ENCODE peak calls at places on chromosomes 16 and 17, in five cellular contexts. W is activated naive CD4-positive, alpha-beta T cell treated with Interleukin-2 at 50 U/mL for 16 hours; Y is stimulated activated naive CD8-positive, alpha-beta T cell treated with anti-CD3 and anti-CD28 coated beads, Interleukin-15, Interleukin-2, amounts not matched to agents 100 U/mL and 50 U/mL, for 24 hours; K is activated CD4-positive, CD25-positive, alpha-beta regulatory T cell treated with anti-CD3 and anti-CD28 coated beads, Interleukin-2, amount 50 U/mL, for 72 hours; Z is AG04449. E is an unnamed sample.

GRCh38 chr17:64125937-64126336 is 4.0 kb downstream of the ERN1 start:
- DNase-seq in K (no peak), W (no peak), Y (no peak), Z (no peak), E (no peak)

GRCh38 chr16:72990003-72990521 is 57.9 kb downstream of the ZFHX3 start:
- DNase-seq in Z (no peak), K (no peak), Y (no peak), W (no peak), E (no peak)

GRCh38 chr17:78972507-78973105 is 7.1 kb downstream of the LGALS3BP start:
- DNase-seq in Y (no peak), W (no peak), Z (no peak), K (no peak), E (no peak)

GRCh38 chr17:66715076-66715675 is 119.7 kb upstream of the CACNG5 start:
- DNase-seq in Z (no peak), Y (no peak), K (no peak), W (no peak), E (no peak)

GRCh38 chr16:59252317-59252716 is 518.2 kb upstream of the GOT2 start:
- DNase-seq in W (no peak), Y (no peak), K (no peak), Z (no peak), E (no peak)

GRCh38 chr16:85312174-85312573 is 199.9 kb upstream of the CIBAR2 start:
- DNase-seq in Y (no peak), Z (no peak), K (no peak), W (no peak), E (no peak)

GRCh38 chr17:55601874-55602364 is 90.7 kb upstream of the SMIM36 start:
- DNase-seq in K (no peak), W (no peak), Y (peak), Z (no peak), E (peak)

GRCh38 chr16:74991593-74992403 is 6.9 kb upstream of the WDR59 start:
- DNase-seq in K (no peak), Y (no peak), W (no peak), Z (no peak), E (peak)

GRCh38 chr16:69188716-69189115 is 1.8 kb downstream of the SNTB2 start:
- DNase-seq in Y (no peak), Z (no peak), W (no peak), K (no peak), E (no peak)

GRCh38 chr17:63697341-63698286 is 2.3 kb downstream of the LIMD2 start:
- DNase-seq in W (peak), Z (no peak), Y (peak), K (peak), E (peak)

GRCh38 chr17:19574956-19575355 is 41.3 kb downstream of the SLC47A1 start:
- DNase-seq in Y (no peak), Z (no peak), K (no peak), W (no peak), E (no peak)

E was measured in K562.